ENCODE peak calls at places on chromosomes 4 and X, in five cellular contexts. One of them, this sample, is unnamed.

GRCh38 chr4:141486375-141486997 is 149.9 kb upstream of the IL15 start:
- DNase-seq in fibroblast of mammary gland: peak; percentile 76
- DNase-seq in effector CD4-positive, alpha-beta T cell: no peak
- DNase-seq in fibroblast of the conjunctiva: peak; percentile 29
- DNase-seq in CD4-positive, CD25-positive, alpha-beta regulatory T cell: no peak
- DNase-seq in this sample: no peak

GRCh38 chr4:26238782-26239647 is 81.8 kb upstream of the RBPJ start:
- DNase-seq in CD4-positive, CD25-positive, alpha-beta regulatory T cell: no peak
- DNase-seq in fibroblast of the conjunctiva: peak; percentile 63
- DNase-seq in fibroblast of mammary gland: peak; percentile 46
- DNase-seq in effector CD4-positive, alpha-beta T cell: no peak
- DNase-seq in this sample: no peak

GRCh38 chr4:170270628-170271027 is 180.9 kb upstream of the AADAT start:
- DNase-seq in CD4-positive, CD25-positive, alpha-beta regulatory T cell: no peak
- DNase-seq in fibroblast of mammary gland: no peak
- DNase-seq in fibroblast of the conjunctiva: no peak
- DNase-seq in effector CD4-positive, alpha-beta T cell: no peak
- DNase-seq in this sample: no peak

GRCh38 chrX:8868070-8868795 is 67.0 kb upstream of the FAM9A start:
- DNase-seq in effector CD4-positive, alpha-beta T cell: no peak
- DNase-seq in fibroblast of the conjunctiva: no peak
- DNase-seq in fibroblast of mammary gland: peak; percentile 93
- DNase-seq in CD4-positive, CD25-positive, alpha-beta regulatory T cell: no peak
- DNase-seq in this sample: no peak

GRCh38 chr4:791866-792630 is 33.9 kb downstream of the CPLX1 start:
- DNase-seq in fibroblast of the conjunctiva: no peak
- DNase-seq in effector CD4-positive, alpha-beta T cell: no peak
- DNase-seq in CD4-positive, CD25-positive, alpha-beta regulatory T cell: no peak
- DNase-seq in fibroblast of mammary gland: no peak
- DNase-seq in this sample: no peak

GRCh38 chr4:86961605-86962295 is 26.9 kb downstream of the AFF1 start:
- DNase-seq in CD4-positive, CD25-positive, alpha-beta regulatory T cell: no peak
- DNase-seq in fibroblast of the conjunctiva: no peak
- DNase-seq in effector CD4-positive, alpha-beta T cell: no peak
- DNase-seq in fibroblast of mammary gland: peak; percentile 75
- DNase-seq in this sample: peak; percentile 69

GRCh38 chr4:25234390-25235367 is 846 bp downstream of the PI4K2B start:
- DNase-seq in effector CD4-positive, alpha-beta T cell: peak; percentile 24
- DNase-seq in CD4-positive, CD25-positive, alpha-beta regulatory T cell: peak; percentile 25
- DNase-seq in fibroblast of the conjunctiva: peak; percentile 74
- DNase-seq in fibroblast of mammary gland: peak; percentile 87
- DNase-seq in this sample: peak; percentile 72

GRCh38 chrX:38327007-38327774 is at the start of gene RPGR:
- DNase-seq in CD4-positive, CD25-positive, alpha-beta regulatory T cell: peak; percentile 84
- DNase-seq in fibroblast of mammary gland: peak; percentile 92
- DNase-seq in effector CD4-positive, alpha-beta T cell: peak; percentile 81
- DNase-seq in fibroblast of the conjunctiva: peak; percentile 91
- DNase-seq in this sample: peak; percentile 87

GRCh38 chr4:156692016-156692415 is 279.6 kb downstream of the PDGFC start:
- DNase-seq in fibroblast of mammary gland: no peak
- DNase-seq in CD4-positive, CD25-positive, alpha-beta regulatory T cell: no peak
- DNase-seq in effector CD4-positive, alpha-beta T cell: no peak
- DNase-seq in fibroblast of the conjunctiva: no peak
- DNase-seq in this sample: no peak

GRCh38 chr4:8848507-8849265 is 23.0 kb downstream of the HMX1 start:
- DNase-seq in fibroblast of mammary gland: no peak
- DNase-seq in CD4-positive, CD25-positive, alpha-beta regulatory T cell: no peak
- DNase-seq in effector CD4-positive, alpha-beta T cell: no peak
- DNase-seq in fibroblast of the conjunctiva: no peak
- DNase-seq in this sample: no peak

GRCh38 chr4:182447938-182448280 is 204.7 kb downstream of the TENM3 start:
- DNase-seq in effector CD4-positive, alpha-beta T cell: no peak
- DNase-seq in fibroblast of the conjunctiva: no peak
- DNase-seq in fibroblast of mammary gland: no peak
- DNase-seq in CD4-positive, CD25-positive, alpha-beta regulatory T cell: no peak
- DNase-seq in this sample: no peak

GRCh38 chr4:156662921-156663320 is 308.7 kb downstream of the PDGFC start:
- DNase-seq in fibroblast of mammary gland: peak; percentile 41
- DNase-seq in CD4-positive, CD25-positive, alpha-beta regulatory T cell: no peak
- DNase-seq in effector CD4-positive, alpha-beta T cell: no peak
- DNase-seq in fibroblast of the conjunctiva: no peak
- DNase-seq in this sample: no peak

GRCh38 chr4:154642361-154642760 is 29.9 kb upstream of the FGG start:
- DNase-seq in fibroblast of the conjunctiva: no peak
- DNase-seq in CD4-positive, CD25-positive, alpha-beta regulatory T cell: no peak
- DNase-seq in fibroblast of mammary gland: peak; percentile 17
- DNase-seq in effector CD4-positive, alpha-beta T cell: no peak
- DNase-seq in this sample: no peak

GRCh38 chr4:57726154-57726553 is 616.0 kb upstream of the IGFBP7 start:
- DNase-seq in fibroblast of mammary gland: no peak
- DNase-seq in effector CD4-positive, alpha-beta T cell: no peak
- DNase-seq in CD4-positive, CD25-positive, alpha-beta regulatory T cell: no peak
- DNase-seq in fibroblast of the conjunctiva: no peak
- DNase-seq in this sample: no peak

GRCh38 chrX:41512394-41512793 is 65.3 kb downstream of the NYX start:
- DNase-seq in fibroblast of mammary gland: no peak
- DNase-seq in CD4-positive, CD25-positive, alpha-beta regulatory T cell: no peak
- DNase-seq in effector CD4-positive, alpha-beta T cell: no peak
- DNase-seq in fibroblast of the conjunctiva: no peak
- DNase-seq in this sample: no peak

GRCh38 chrX:9682456-9682855 is 83.2 kb downstream of the GPR143 start:
- DNase-seq in fibroblast of mammary gland: peak; percentile 17
- DNase-seq in fibroblast of the conjunctiva: no peak
- DNase-seq in CD4-positive, CD25-positive, alpha-beta regulatory T cell: no peak
- DNase-seq in effector CD4-positive, alpha-beta T cell: no peak
- DNase-seq in this sample: no peak

GRCh38 chr4:33737721-33738120 is 2506.6 kb downstream of the ARAP2 start:
- DNase-seq in fibroblast of mammary gland: no peak
- DNase-seq in fibroblast of the conjunctiva: no peak
- DNase-seq in CD4-positive, CD25-positive, alpha-beta regulatory T cell: no peak
- DNase-seq in effector CD4-positive, alpha-beta T cell: no peak
- DNase-seq in this sample: no peak

GRCh38 chrX:12139934-12140611 is 1.8 kb downstream of the FRMPD4 start:
- DNase-seq in fibroblast of the conjunctiva: no peak
- DNase-seq in CD4-positive, CD25-positive, alpha-beta regulatory T cell: no peak
- DNase-seq in fibroblast of mammary gland: no peak
- DNase-seq in effector CD4-positive, alpha-beta T cell: no peak
- DNase-seq in this sample: no peak

GRCh38 chr4:38621004-38621684 is 42.9 kb upstream of the KLF3 start:
- DNase-seq in fibroblast of the conjunctiva: peak; percentile 75
- DNase-seq in CD4-positive, CD25-positive, alpha-beta regulatory T cell: no peak
- DNase-seq in fibroblast of mammary gland: peak; percentile 76
- DNase-seq in effector CD4-positive, alpha-beta T cell: no peak
- DNase-seq in this sample: no peak

GRCh38 chr4:153372967-153373562 is 28.6 kb downstream of the MND1 start:
- DNase-seq in fibroblast of mammary gland: no peak
- DNase-seq in effector CD4-positive, alpha-beta T cell: no peak
- DNase-seq in fibroblast of the conjunctiva: no peak
- DNase-seq in CD4-positive, CD25-positive, alpha-beta regulatory T cell: no peak
- DNase-seq in this sample: no peak

GRCh38 chr4:154858166-154858565 is 77.1 kb downstream of the RBM46 start:
- DNase-seq in fibroblast of mammary gland: no peak
- DNase-seq in fibroblast of the conjunctiva: no peak
- DNase-seq in CD4-positive, CD25-positive, alpha-beta regulatory T cell: no peak
- DNase-seq in effector CD4-positive, alpha-beta T cell: no peak
- DNase-seq in this sample: no peak

GRCh38 chr4:114598191-114599121 is at the start of gene UGT8:
- DNase-seq in effector CD4-positive, alpha-beta T cell: no peak
- DNase-seq in fibroblast of mammary gland: peak; percentile 6
- DNase-seq in fibroblast of the conjunctiva: no peak
- DNase-seq in CD4-positive, CD25-positive, alpha-beta regulatory T cell: no peak
- DNase-seq in this sample: peak; percentile 87

GRCh38 chr4:26161030-26161824 is 159.6 kb upstream of the RBPJ start:
- DNase-seq in fibroblast of the conjunctiva: no peak
- DNase-seq in effector CD4-positive, alpha-beta T cell: no peak
- DNase-seq in CD4-positive, CD25-positive, alpha-beta regulatory T cell: no peak
- DNase-seq in fibroblast of mammary gland: no peak
- DNase-seq in this sample: no peak

GRCh38 chrX:29233592-29234179 is 646.4 kb downstream of the IL1RAPL1 start:
- DNase-seq in CD4-positive, CD25-positive, alpha-beta regulatory T cell: no peak
- DNase-seq in effector CD4-positive, alpha-beta T cell: no peak
- DNase-seq in fibroblast of mammary gland: no peak
- DNase-seq in fibroblast of the conjunctiva: no peak
- DNase-seq in this sample: no peak

GRCh38 chrX:152813211-152813610 is 17.3 kb downstream of the CETN2 start:
- DNase-seq in fibroblast of mammary gland: no peak
- DNase-seq in effector CD4-positive, alpha-beta T cell: no peak
- DNase-seq in CD4-positive, CD25-positive, alpha-beta regulatory T cell: no peak
- DNase-seq in fibroblast of the conjunctiva: no peak
- DNase-seq in this sample: no peak

GRCh38 chr4:41881931-41882621 is 53.2 kb upstream of the TMEM33 start:
- DNase-seq in CD4-positive, CD25-positive, alpha-beta regulatory T cell: no peak
- DNase-seq in fibroblast of the conjunctiva: no peak
- DNase-seq in effector CD4-positive, alpha-beta T cell: no peak
- DNase-seq in fibroblast of mammary gland: no peak
- DNase-seq in this sample: no peak

GRCh38 chr4:165394275-165394674 is 15.5 kb downstream of the CPE start:
- DNase-seq in fibroblast of mammary gland: peak; percentile 58
- DNase-seq in effector CD4-positive, alpha-beta T cell: no peak
- DNase-seq in fibroblast of the conjunctiva: peak; percentile 14
- DNase-seq in CD4-positive, CD25-positive, alpha-beta regulatory T cell: no peak
- DNase-seq in this sample: no peak

GRCh38 chr4:80125252-80126177 is 52.5 kb upstream of the ANTXR2 start:
- DNase-seq in fibroblast of the conjunctiva: no peak
- DNase-seq in effector CD4-positive, alpha-beta T cell: peak; percentile 10
- DNase-seq in fibroblast of mammary gland: peak; percentile 67
- DNase-seq in CD4-positive, CD25-positive, alpha-beta regulatory T cell: peak; percentile 3
- DNase-seq in this sample: peak; percentile 52

GRCh38 chr4:138196153-138196552 is 46.0 kb downstream of the SLC7A11 start:
- DNase-seq in effector CD4-positive, alpha-beta T cell: no peak
- DNase-seq in fibroblast of the conjunctiva: no peak
- DNase-seq in CD4-positive, CD25-positive, alpha-beta regulatory T cell: no peak
- DNase-seq in fibroblast of mammary gland: no peak
- DNase-seq in this sample: no peak

GRCh38 chrX:50903387-50904027 is 7.0 kb upstream of the BMP15 start:
- DNase-seq in fibroblast of the conjunctiva: peak; percentile 1
- DNase-seq in effector CD4-positive, alpha-beta T cell: no peak
- DNase-seq in CD4-positive, CD25-positive, alpha-beta regulatory T cell: no peak
- DNase-seq in fibroblast of mammary gland: peak; percentile 38
- DNase-seq in this sample: no peak

GRCh38 chr4:71065991-71066390 is 72.5 kb downstream of the DCK start:
- DNase-seq in effector CD4-positive, alpha-beta T cell: no peak
- DNase-seq in fibroblast of the conjunctiva: no peak
- DNase-seq in fibroblast of mammary gland: no peak
- DNase-seq in CD4-positive, CD25-positive, alpha-beta regulatory T cell: no peak
- DNase-seq in this sample: no peak

GRCh38 chr4:36024901-36025610 is 219.3 kb downstream of the ARAP2 start:
- DNase-seq in CD4-positive, CD25-positive, alpha-beta regulatory T cell: no peak
- DNase-seq in effector CD4-positive, alpha-beta T cell: no peak
- DNase-seq in fibroblast of mammary gland: no peak
- DNase-seq in fibroblast of the conjunctiva: no peak
- DNase-seq in this sample: no peak

GRCh38 chr4:150332086-150332485 is 249.9 kb upstream of the MAB21L2 start:
- DNase-seq in CD4-positive, CD25-positive, alpha-beta regulatory T cell: no peak
- DNase-seq in effector CD4-positive, alpha-beta T cell: no peak
- DNase-seq in fibroblast of the conjunctiva: no peak
- DNase-seq in fibroblast of mammary gland: no peak
- DNase-seq in this sample: no peak

GRCh38 chrX:56793533-56794320 is 64.7 kb downstream of the NBDY start:
- DNase-seq in CD4-positive, CD25-positive, alpha-beta regulatory T cell: no peak
- DNase-seq in effector CD4-positive, alpha-beta T cell: no peak
- DNase-seq in fibroblast of the conjunctiva: no peak
- DNase-seq in fibroblast of mammary gland: peak; percentile 28
- DNase-seq in this sample: peak; percentile 1

GRCh38 chrX:133865761-133866470 is 119.5 kb downstream of the GPC3 start:
- DNase-seq in effector CD4-positive, alpha-beta T cell: no peak
- DNase-seq in fibroblast of the conjunctiva: no peak
- DNase-seq in CD4-positive, CD25-positive, alpha-beta regulatory T cell: no peak
- DNase-seq in fibroblast of mammary gland: no peak
- DNase-seq in this sample: no peak

GRCh38 chr4:138609943-138610350 is 367.8 kb upstream of the SLC7A11 start:
- DNase-seq in effector CD4-positive, alpha-beta T cell: no peak
- DNase-seq in fibroblast of mammary gland: peak; percentile 69
- DNase-seq in CD4-positive, CD25-positive, alpha-beta regulatory T cell: no peak
- DNase-seq in fibroblast of the conjunctiva: peak; percentile 44
- DNase-seq in this sample: no peak